ENCODE peak calls at places on chromosome 1, in five cellular contexts. K is HepG2, M is H1, S is HCT116, O is K562. B is an unnamed sample.

GRCh38 chr1:119783354-119784126 is 14.8 kb upstream of the HMGCS2 start:
- DNase-seq in K (peak; percentile 46), M (peak; percentile 29), S (no peak), O (no peak), B (no peak)

GRCh38 chr1:92599184-92599583 is 112.5 kb upstream of the GFI1 start:
- DNase-seq in K (peak; percentile 41), M (no peak), S (peak; percentile 23), O (no peak), B (no peak)

GRCh38 chr1:41322835-41323234 is 38.4 kb upstream of the FOXO6 start:
- DNase-seq in K (peak; percentile 46), M (peak; percentile 80), S (no peak), O (peak; percentile 62), B (peak; percentile 79)

GRCh38 chr1:52925571-52926005 is 1.5 kb upstream of the SCP2 start:
- DNase-seq in K (peak; percentile 82), M (no peak), S (no peak), O (no peak), B (no peak)

GRCh38 chr1:77037038-77037437 is 169.8 kb downstream of the ST6GALNAC5 start:
- DNase-seq in K (no peak), M (no peak), S (no peak), O (no peak), B (no peak)

GRCh38 chr1:20491178-20491577 is 5.2 kb upstream of the CAMK2N1 start:
- DNase-seq in K (no peak), M (no peak), S (no peak), O (no peak), B (peak; percentile 10)

GRCh38 chr1:244957122-244957521 is 92.8 kb upstream of the HNRNPU start:
- DNase-seq in K (no peak), M (no peak), S (no peak), O (no peak), B (no peak)

GRCh38 chr1:100151679-100152078 is 18.7 kb downstream of the TRMT13 start:
- DNase-seq in K (no peak), M (no peak), S (no peak), O (no peak), B (no peak)

GRCh38 chr1:240515505-240515904 is 96.5 kb downstream of the GREM2 start:
- DNase-seq in K (no peak), M (no peak), S (no peak), O (no peak), B (no peak)

GRCh38 chr1:168843950-168844349 is 114.9 kb upstream of the DPT start:
- DNase-seq in K (no peak), M (no peak), S (no peak), O (no peak), B (no peak)
- TF ChIP-seq JUND in K (no peak), M (no peak), S (no peak), O (no peak), B (no peak)

DNA sequence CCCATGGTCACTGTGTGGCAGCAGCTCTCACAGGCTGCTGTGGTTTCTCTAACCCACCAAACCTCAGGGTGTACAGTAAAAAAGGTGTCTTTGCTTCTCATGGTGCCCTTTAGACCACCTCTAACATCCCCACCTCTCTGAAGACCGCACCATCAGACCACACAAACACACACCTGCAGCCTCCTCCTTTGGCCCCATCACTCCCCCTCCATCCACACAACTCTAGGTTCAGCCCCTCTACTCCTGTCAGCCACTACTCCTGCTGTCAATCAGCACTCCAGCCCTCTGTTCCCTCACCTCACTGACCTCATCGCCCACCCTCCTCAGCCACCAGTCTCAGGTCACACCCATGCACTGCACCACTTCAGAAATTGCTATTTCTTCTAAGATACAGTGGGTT is 7.5 kb downstream of the ZNF692 start:
- DNase-seq in K (no peak), M (no peak), S (no peak), O (no peak), B (no peak)
- TF ChIP-seq JUND in K (no peak), M (no peak), S (no peak), O (no peak), B (no peak)

GRCh38 chr1:56539403-56539802 is 40.0 kb downstream of the PLPP3 start:
- DNase-seq in K (peak; percentile 36), M (no peak), S (no peak), O (no peak), B (no peak)
- TF ChIP-seq JUND in K (no peak), M (no peak), S (no peak), O (no peak), B (no peak)

GRCh38 chr1:14937288-14937949 is 216.1 kb upstream of the TMEM51 start:
- DNase-seq in K (no peak), M (no peak), S (no peak), O (no peak), B (peak; percentile 51)

GRCh38 chr1:14941865-14942264 is 211.7 kb upstream of the TMEM51 start:
- DNase-seq in K (no peak), M (no peak), S (no peak), O (no peak), B (no peak)

GRCh38 chr1:14943516-14943851 is 210.1 kb upstream of the TMEM51 start:
- DNase-seq in K (no peak), M (no peak), S (no peak), O (no peak), B (no peak)

GRCh38 chr1:14940285-14940890 is 213.2 kb upstream of the TMEM51 start:
- DNase-seq in K (peak; percentile 54), M (no peak), S (no peak), O (no peak), B (no peak)

DNA sequence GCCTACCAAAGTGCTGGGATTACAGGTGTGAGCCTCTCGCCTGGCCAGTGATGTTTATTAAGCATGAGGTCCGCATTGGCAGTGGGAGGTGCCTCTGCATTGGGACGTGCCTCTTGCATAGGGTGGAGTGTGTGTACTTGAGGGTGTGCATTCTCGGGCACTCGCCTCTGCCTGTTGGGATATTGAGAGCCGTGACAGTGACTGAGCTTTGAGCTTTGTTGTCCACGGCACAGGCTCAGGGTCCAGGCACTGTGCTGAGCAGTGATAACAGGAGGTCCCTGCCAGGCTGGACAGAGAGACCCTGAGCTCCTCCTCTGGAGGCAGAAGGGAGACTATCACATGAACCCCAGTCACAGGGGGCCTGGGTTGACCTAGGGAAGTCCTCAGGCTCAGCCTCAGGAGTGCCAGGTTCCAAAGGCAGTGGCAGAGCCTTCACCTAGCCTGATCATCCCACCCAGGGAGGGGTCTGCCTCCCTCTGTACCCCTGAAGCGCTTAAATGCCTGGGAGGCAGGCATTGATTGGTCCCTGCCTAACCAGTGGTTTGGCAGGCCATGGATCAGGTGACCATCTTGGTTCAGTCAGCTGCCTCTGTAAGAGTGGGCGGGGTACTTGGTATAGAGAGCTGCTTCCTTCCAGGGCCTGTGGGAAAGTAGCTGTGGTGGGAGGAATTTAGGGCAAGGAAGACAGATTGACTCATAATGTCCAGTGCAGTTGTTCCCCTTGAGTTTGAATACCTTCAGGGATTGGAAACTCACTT is 213.8 kb upstream of the TMEM51 start:
- DNase-seq in K (peak; percentile 82), M (no peak), S (no peak), O (peak; percentile 56), B (no peak)
- TF ChIP-seq JUND in K (no peak), M (no peak), S (no peak), O (peak; percentile 3), B (no peak)